ENCODE peak calls at places on chromosomes 2 and 18, in five cellular contexts. X is GM12865, Q is mesothelial cell of epicardium, P is AG04450, G is brain microvascular endothelial cell. L is an unnamed sample.

GRCh38 chr2:189104926-189105325 is 74.6 kb downstream of the COL5A2 start:
- DNase-seq in X (no peak), Q (no peak), P (no peak), G (no peak), L (no peak)

GRCh38 chr2:16466133-16466820 is 199.4 kb downstream of the CYRIA start:
- DNase-seq in X (no peak), Q (no peak), P (no peak), G (no peak), L (no peak)

GRCh38 chr2:120707816-120708215 is 27.9 kb upstream of the GLI2 start:
- DNase-seq in X (no peak), Q (no peak), P (no peak), G (no peak), L (no peak)

GRCh38 chr2:26314243-26314642 is 31.7 kb upstream of the SELENOI start:
- DNase-seq in X (no peak), Q (no peak), P (no peak), G (no peak), L (no peak)

GRCh38 chr2:143034292-143035074 is 94.7 kb upstream of the ARHGAP15 start:
- DNase-seq in X (peak), Q (no peak), P (peak), G (peak), L (no peak)

GRCh38 chr2:113148606-113149552 is 21.5 kb downstream of the IL1RN start:
- DNase-seq in X (peak), Q (no peak), P (no peak), G (no peak), L (no peak)

GRCh38 chr2:8622924-8623465 is 58.9 kb upstream of the ID2 start:
- DNase-seq in X (no peak), Q (no peak), P (no peak), G (no peak), L (peak)

GRCh38 chr18:35489913-35490490 is 7.8 kb downstream of the INO80C start:
- DNase-seq in X (no peak), Q (no peak), P (no peak), G (no peak), L (no peak)

GRCh38 chr2:85326946-85327756 is 638 bp downstream of the TGOLN2 start:
- DNase-seq in X (peak), Q (peak), P (no peak), G (peak), L (no peak)

GRCh38 chr2:238873401-238873801 is 25.5 kb downstream of the TWIST2 start:
- DNase-seq in X (no peak), Q (no peak), P (no peak), G (no peak), L (no peak)

GRCh38 chr2:168434164-168434563 is 21.9 kb upstream of the CERS6 start:
- DNase-seq in X (no peak), Q (peak), P (no peak), G (no peak), L (no peak)

GRCh38 chr2:12702661-12703121 is 14.0 kb upstream of the TRIB2 start:
- DNase-seq in X (no peak), Q (no peak), P (no peak), G (peak), L (no peak)

GRCh38 chr18:59180150-59180845 is 39.7 kb upstream of the GRP start:
- DNase-seq in X (no peak), Q (peak), P (peak), G (peak), L (no peak)

GRCh38 chr2:41414486-41415230 is 633.2 kb upstream of the PKDCC start:
- DNase-seq in X (peak), Q (no peak), P (no peak), G (peak), L (no peak)

GRCh38 chr2:33448216-33448899 is 28.1 kb upstream of the RASGRP3 start:
- DNase-seq in X (no peak), Q (no peak), P (no peak), G (no peak), L (no peak)

GRCh38 chr2:144456680-144457079 is 63.2 kb downstream of the ZEB2 start:
- DNase-seq in X (peak), Q (no peak), P (peak), G (peak), L (no peak)

DNA sequence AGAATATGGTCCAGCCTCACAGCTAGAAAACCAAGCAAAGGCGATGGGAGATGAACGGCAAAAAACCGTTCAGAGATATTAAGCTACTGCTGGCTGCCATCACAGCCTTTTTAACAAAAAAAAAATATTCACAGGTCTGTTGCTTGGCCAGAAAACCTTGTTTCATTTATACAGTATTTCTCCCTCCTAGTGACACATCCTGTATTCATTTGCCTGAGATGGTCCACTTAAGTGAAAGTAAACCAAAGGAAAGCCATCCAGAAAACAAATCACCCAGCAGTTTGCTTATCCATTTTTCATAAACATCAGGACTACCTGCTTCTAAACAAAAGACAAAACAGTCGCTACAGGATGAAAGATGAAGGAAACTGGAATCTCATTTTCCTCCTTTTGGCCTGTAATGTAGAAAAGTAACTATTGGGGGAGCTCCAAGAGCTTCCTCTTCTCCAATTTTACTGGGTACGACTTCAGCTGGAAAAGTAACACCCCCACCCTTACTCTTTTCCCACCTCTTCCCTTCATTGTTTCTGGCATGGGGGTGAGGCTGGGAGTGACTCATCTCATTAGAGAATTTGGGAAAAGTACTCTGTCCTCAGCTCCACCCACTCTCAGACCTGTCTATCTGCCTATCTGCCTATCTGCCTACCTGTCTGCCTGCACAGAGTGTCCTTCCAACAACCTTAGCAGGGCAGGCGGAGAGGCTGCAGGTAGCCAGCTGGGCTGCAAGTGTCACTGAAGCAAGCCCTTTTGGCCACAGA is 93.8 kb downstream of the EPHA4 start:
- DNase-seq in X (no peak), Q (no peak), P (no peak), G (no peak), L (no peak)
- TF ChIP-seq CTCF in X (no peak), Q (no peak), P (peak), G (no peak), L (no peak)

DNA sequence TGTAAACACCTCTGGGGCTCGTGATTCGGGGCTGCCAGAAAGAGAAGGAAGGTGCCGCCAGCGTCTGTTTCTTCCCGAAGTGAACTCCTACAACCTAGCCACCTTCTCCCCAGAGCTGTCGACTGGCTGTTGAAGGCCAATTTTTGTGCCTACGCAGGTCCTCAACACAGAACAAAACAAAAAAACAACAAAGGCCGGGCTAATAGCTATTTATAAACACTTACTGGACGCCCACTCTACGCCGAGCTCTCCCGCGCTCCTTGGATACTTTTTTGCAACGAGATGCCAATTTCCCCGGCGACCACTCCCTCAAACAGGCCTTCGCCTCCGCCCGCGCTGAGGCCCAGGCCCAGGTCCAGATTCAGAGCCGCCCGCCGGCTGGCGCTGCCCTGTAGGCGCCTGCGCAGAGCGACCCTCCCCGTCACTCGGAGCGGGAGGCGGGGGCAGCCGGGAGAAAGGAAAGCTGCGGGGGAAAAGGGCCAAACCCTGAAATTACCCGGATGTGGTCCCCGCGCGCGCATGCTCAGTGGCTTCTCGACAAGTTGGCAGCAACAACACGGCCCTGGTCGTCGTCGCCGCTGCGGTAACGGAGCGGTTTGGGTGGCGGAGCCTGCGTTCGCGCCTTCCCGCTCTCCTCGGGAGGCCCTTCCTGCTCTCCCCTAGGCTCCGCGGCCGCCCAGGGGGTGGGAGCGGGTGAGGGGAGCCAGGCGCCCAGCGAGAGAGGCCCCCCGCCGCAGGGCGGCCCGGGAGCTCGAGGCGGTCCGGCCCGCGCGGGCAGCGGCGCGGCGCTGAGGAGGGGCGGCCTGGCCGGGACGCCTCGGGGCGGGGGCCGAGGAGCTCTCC is at the start of gene SMAD4:
- DNase-seq in X (peak), Q (peak), P (peak), G (peak), L (peak)
- TF ChIP-seq CTCF in X (no peak), Q (no peak), P (no peak), G (no peak), L (peak)

GRCh38 chr18:8049147-8049546 is 482.0 kb downstream of the PTPRM start:
- DNase-seq in X (no peak), Q (no peak), P (no peak), G (no peak), L (no peak)

GRCh38 chr18:8051388-8051787 is 484.3 kb downstream of the PTPRM start:
- DNase-seq in X (no peak), Q (no peak), P (no peak), G (no peak), L (no peak)

GRCh38 chr18:8056723-8057122 is 489.6 kb downstream of the PTPRM start:
- DNase-seq in X (no peak), Q (no peak), P (no peak), G (no peak), L (no peak)

GRCh38 chr18:8050616-8051314 is 483.6 kb downstream of the PTPRM start:
- DNase-seq in X (no peak), Q (no peak), P (no peak), G (no peak), L (no peak)

DNA sequence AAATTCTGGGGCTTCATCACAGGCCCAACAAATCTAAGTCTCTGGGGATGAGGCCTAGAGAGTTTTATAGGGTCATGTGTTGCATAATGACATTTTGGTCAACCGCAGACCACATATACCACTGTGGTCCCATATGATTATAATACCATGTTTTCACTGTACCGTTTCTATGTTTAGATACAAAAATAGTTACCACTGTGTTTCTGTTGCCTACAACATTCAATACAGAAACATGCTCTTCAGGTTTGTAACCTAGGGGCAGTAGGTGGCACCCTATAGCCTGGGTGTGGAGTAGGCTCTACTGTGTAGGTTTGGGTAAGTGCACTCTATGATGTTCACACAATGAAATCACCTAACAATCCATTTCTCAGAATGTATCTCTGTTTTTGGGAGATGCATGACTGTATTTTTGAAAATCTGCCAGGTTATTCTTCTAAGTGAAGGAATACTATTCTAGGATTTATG is 485.2 kb downstream of the PTPRM start:
- DNase-seq in X (peak), Q (no peak), P (no peak), G (peak), L (no peak)
- TF ChIP-seq CTCF in X (no peak), Q (no peak), P (no peak), G (no peak), L (peak)

DNA sequence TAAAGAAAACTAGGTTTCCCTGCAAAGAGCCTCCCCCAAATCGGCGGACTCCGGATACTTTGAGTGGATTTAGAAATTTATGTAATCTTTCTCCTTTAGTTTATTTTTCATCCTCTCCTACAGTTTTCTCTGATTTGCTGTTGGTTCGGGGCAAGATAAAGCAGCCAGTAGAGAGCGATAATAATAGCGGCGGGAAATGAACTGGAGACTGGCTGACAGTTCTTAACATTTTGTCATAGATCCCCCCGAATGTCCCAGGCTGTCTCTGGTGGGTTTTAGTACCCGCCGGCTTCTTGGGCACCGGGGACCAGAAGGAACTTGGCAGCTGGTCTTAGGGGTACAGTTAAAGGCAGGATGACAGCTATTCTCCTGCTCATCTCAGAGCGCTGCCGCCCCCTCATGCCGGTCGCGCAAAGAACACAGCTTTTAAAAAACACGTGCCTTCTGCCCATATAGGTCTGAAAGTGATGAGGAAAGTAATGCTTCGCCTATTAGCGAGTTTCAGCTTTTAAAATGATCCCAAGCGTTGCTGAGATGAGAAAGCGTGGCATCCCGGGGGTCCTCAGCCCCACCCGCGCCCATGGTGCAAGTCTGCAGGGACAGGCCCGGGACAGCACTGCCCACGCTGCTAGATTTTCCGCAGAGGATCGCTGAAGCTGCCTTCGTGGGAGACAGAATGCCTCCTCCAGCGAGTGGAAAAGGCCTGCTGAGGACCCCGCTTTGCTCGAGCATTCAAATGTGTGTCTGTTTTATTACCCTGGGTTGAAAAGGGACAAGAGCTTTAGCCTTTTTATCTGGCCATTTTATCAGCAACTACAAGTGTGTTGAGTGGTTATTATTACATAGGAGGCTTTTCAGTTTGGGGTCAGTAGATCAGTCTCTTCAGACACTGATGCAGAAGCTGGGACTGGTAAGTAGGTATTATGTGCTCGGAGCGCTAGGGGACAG is 3.8 kb downstream of the ONECUT2 start:
- DNase-seq in X (no peak), Q (no peak), P (no peak), G (no peak), L (no peak)
- TF ChIP-seq CTCF in X (no peak), Q (no peak), P (no peak), G (no peak), L (peak)

GRCh38 chr2:207692206-207693065 is 19.0 kb upstream of the CCNYL1 start:
- DNase-seq in X (peak), Q (no peak), P (no peak), G (peak), L (no peak)
- TF ChIP-seq CTCF in X (peak), Q (no peak), P (peak), G (peak), L (peak)

DNA sequence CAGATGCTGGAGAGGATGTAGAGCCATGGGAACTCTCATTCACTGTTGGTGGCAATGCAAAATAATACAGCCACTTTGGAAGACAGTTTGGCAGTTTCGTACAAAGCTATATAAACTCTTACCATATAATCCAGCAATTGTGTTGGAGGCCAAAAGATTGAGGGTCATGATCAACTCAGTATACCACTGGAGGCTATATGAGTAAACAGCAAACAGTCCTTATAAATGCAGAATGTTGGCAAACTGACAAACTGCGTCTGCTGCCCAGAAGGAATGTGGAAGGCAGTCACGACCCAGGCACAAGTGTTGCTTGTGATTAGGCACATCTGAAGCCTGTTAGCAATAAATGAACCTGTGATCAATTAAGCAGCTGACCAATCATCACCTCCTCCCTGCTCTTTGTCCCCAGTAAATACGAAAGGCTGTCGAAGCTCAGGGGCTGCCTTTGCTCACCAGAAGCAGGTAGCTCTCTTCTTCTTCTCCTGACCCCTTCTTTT is 98.1 kb upstream of the SPOPL start:
- DNase-seq in X (no peak), Q (no peak), P (no peak), G (no peak), L (no peak)
- TF ChIP-seq CTCF in X (no peak), Q (no peak), P (no peak), G (no peak), L (no peak)